ENCODE peak calls at places on chromosomes 13 and 19, in nine cellular contexts. One of them, this sample, is unnamed.
A peak's percentile ranks its signal among the peaks of the same experiment; 100 is the strongest.

GRCh38 chr19:16066611-16067104 is 9.6 kb upstream of the TPM4 start:
- DNase-seq in RWPE1: peak; percentile 72
- DNase-seq in stimulated activated effector memory CD8-positive, alpha-beta T cell treated with anti-CD3 and anti-CD28 coated beads, Interleukin-12 subunit alpha, Interleukin-12 subunit beta, amount 100 ng/mL, for 72 hours: no peak
- DNase-seq in hepatocyte: no peak
- DNase-seq in neural progenitor cell: no peak
- DNase-seq in progenitor cell of endocrine pancreas: no peak
- DNase-seq in stimulated activated CD4-positive, alpha-beta T cell treated with anti-CD3 and anti-CD28 coated beads, Interleukin-15, amount 100 ng/mL, for 1 hour: no peak
- DNase-seq in CD8-positive, alpha-beta T cell: peak; percentile 55
- DNase-seq in NCI-H2171 treated with DMSO at 0.1 percent for 48 hours: no peak
- DNase-seq in this sample: no peak

GRCh38 chr19:3986260-3987041 is 1.2 kb upstream of the EEF2 start:
- DNase-seq in stimulated activated CD4-positive, alpha-beta T cell treated with anti-CD3 and anti-CD28 coated beads, Interleukin-15, amount 100 ng/mL, for 1 hour: no peak
- DNase-seq in progenitor cell of endocrine pancreas: no peak
- DNase-seq in stimulated activated effector memory CD8-positive, alpha-beta T cell treated with anti-CD3 and anti-CD28 coated beads, Interleukin-12 subunit alpha, Interleukin-12 subunit beta, amount 100 ng/mL, for 72 hours: no peak
- DNase-seq in NCI-H2171 treated with DMSO at 0.1 percent for 48 hours: peak; percentile 94
- DNase-seq in CD8-positive, alpha-beta T cell: peak; percentile 65
- DNase-seq in neural progenitor cell: peak; percentile 74
- DNase-seq in RWPE1: peak; percentile 57
- DNase-seq in hepatocyte: peak; percentile 85
- DNase-seq in this sample: no peak

GRCh38 chr19:31289976-31290375 is 59.3 kb downstream of the TSHZ3 start:
- DNase-seq in neural progenitor cell: no peak
- DNase-seq in RWPE1: no peak
- DNase-seq in NCI-H2171 treated with DMSO at 0.1 percent for 48 hours: no peak
- DNase-seq in progenitor cell of endocrine pancreas: no peak
- DNase-seq in CD8-positive, alpha-beta T cell: no peak
- DNase-seq in hepatocyte: no peak
- DNase-seq in stimulated activated effector memory CD8-positive, alpha-beta T cell treated with anti-CD3 and anti-CD28 coated beads, Interleukin-12 subunit alpha, Interleukin-12 subunit beta, amount 100 ng/mL, for 72 hours: no peak
- DNase-seq in stimulated activated CD4-positive, alpha-beta T cell treated with anti-CD3 and anti-CD28 coated beads, Interleukin-15, amount 100 ng/mL, for 1 hour: no peak
- DNase-seq in this sample: no peak

GRCh38 chr19:1690570-1691307 is 38.3 kb upstream of the TCF3 start:
- DNase-seq in CD8-positive, alpha-beta T cell: peak; percentile 65
- DNase-seq in neural progenitor cell: peak; percentile 83
- DNase-seq in RWPE1: peak; percentile 79
- DNase-seq in stimulated activated CD4-positive, alpha-beta T cell treated with anti-CD3 and anti-CD28 coated beads, Interleukin-15, amount 100 ng/mL, for 1 hour: peak; percentile 27
- DNase-seq in progenitor cell of endocrine pancreas: no peak
- DNase-seq in stimulated activated effector memory CD8-positive, alpha-beta T cell treated with anti-CD3 and anti-CD28 coated beads, Interleukin-12 subunit alpha, Interleukin-12 subunit beta, amount 100 ng/mL, for 72 hours: peak; percentile 51
- DNase-seq in hepatocyte: peak; percentile 50
- DNase-seq in NCI-H2171 treated with DMSO at 0.1 percent for 48 hours: no peak
- DNase-seq in this sample: peak; percentile 60

GRCh38 chr13:83499286-83499685 is 383.0 kb downstream of the SLITRK1 start:
- DNase-seq in RWPE1: no peak
- DNase-seq in neural progenitor cell: no peak
- DNase-seq in stimulated activated effector memory CD8-positive, alpha-beta T cell treated with anti-CD3 and anti-CD28 coated beads, Interleukin-12 subunit alpha, Interleukin-12 subunit beta, amount 100 ng/mL, for 72 hours: no peak
- DNase-seq in NCI-H2171 treated with DMSO at 0.1 percent for 48 hours: no peak
- DNase-seq in progenitor cell of endocrine pancreas: no peak
- DNase-seq in stimulated activated CD4-positive, alpha-beta T cell treated with anti-CD3 and anti-CD28 coated beads, Interleukin-15, amount 100 ng/mL, for 1 hour: no peak
- DNase-seq in hepatocyte: no peak
- DNase-seq in CD8-positive, alpha-beta T cell: no peak
- DNase-seq in this sample: no peak

GRCh38 chr13:20990910-20991525 is 70.4 kb downstream of the LATS2 start:
- DNase-seq in CD8-positive, alpha-beta T cell: no peak
- DNase-seq in progenitor cell of endocrine pancreas: no peak
- DNase-seq in NCI-H2171 treated with DMSO at 0.1 percent for 48 hours: no peak
- DNase-seq in neural progenitor cell: no peak
- DNase-seq in stimulated activated CD4-positive, alpha-beta T cell treated with anti-CD3 and anti-CD28 coated beads, Interleukin-15, amount 100 ng/mL, for 1 hour: no peak
- DNase-seq in RWPE1: no peak
- DNase-seq in hepatocyte: no peak
- DNase-seq in stimulated activated effector memory CD8-positive, alpha-beta T cell treated with anti-CD3 and anti-CD28 coated beads, Interleukin-12 subunit alpha, Interleukin-12 subunit beta, amount 100 ng/mL, for 72 hours: no peak
- DNase-seq in this sample: no peak

GRCh38 chr13:97391201-97391600 is 42.8 kb upstream of the RAP2A start:
- DNase-seq in stimulated activated effector memory CD8-positive, alpha-beta T cell treated with anti-CD3 and anti-CD28 coated beads, Interleukin-12 subunit alpha, Interleukin-12 subunit beta, amount 100 ng/mL, for 72 hours: no peak
- DNase-seq in CD8-positive, alpha-beta T cell: no peak
- DNase-seq in RWPE1: no peak
- DNase-seq in NCI-H2171 treated with DMSO at 0.1 percent for 48 hours: no peak
- DNase-seq in hepatocyte: no peak
- DNase-seq in progenitor cell of endocrine pancreas: no peak
- DNase-seq in neural progenitor cell: no peak
- DNase-seq in stimulated activated CD4-positive, alpha-beta T cell treated with anti-CD3 and anti-CD28 coated beads, Interleukin-15, amount 100 ng/mL, for 1 hour: no peak
- DNase-seq in this sample: no peak

GRCh38 chr13:20191311-20191901 is 1.3 kb downstream of the GJB2 start:
- DNase-seq in stimulated activated effector memory CD8-positive, alpha-beta T cell treated with anti-CD3 and anti-CD28 coated beads, Interleukin-12 subunit alpha, Interleukin-12 subunit beta, amount 100 ng/mL, for 72 hours: no peak
- DNase-seq in hepatocyte: no peak
- DNase-seq in stimulated activated CD4-positive, alpha-beta T cell treated with anti-CD3 and anti-CD28 coated beads, Interleukin-15, amount 100 ng/mL, for 1 hour: no peak
- DNase-seq in progenitor cell of endocrine pancreas: no peak
- DNase-seq in RWPE1: no peak
- DNase-seq in CD8-positive, alpha-beta T cell: no peak
- DNase-seq in NCI-H2171 treated with DMSO at 0.1 percent for 48 hours: no peak
- DNase-seq in neural progenitor cell: no peak
- DNase-seq in this sample: no peak

GRCh38 chr13:25978961-25979360 is 72.9 kb downstream of the SHISA2 start:
- DNase-seq in RWPE1: no peak
- DNase-seq in CD8-positive, alpha-beta T cell: no peak
- DNase-seq in neural progenitor cell: no peak
- DNase-seq in hepatocyte: no peak
- DNase-seq in stimulated activated CD4-positive, alpha-beta T cell treated with anti-CD3 and anti-CD28 coated beads, Interleukin-15, amount 100 ng/mL, for 1 hour: no peak
- DNase-seq in progenitor cell of endocrine pancreas: no peak
- DNase-seq in NCI-H2171 treated with DMSO at 0.1 percent for 48 hours: no peak
- DNase-seq in stimulated activated effector memory CD8-positive, alpha-beta T cell treated with anti-CD3 and anti-CD28 coated beads, Interleukin-12 subunit alpha, Interleukin-12 subunit beta, amount 100 ng/mL, for 72 hours: no peak
- DNase-seq in this sample: no peak

GRCh38 chr13:52916483-52916990 is 68.1 kb upstream of the PCDH8 start:
- DNase-seq in hepatocyte: no peak
- DNase-seq in stimulated activated effector memory CD8-positive, alpha-beta T cell treated with anti-CD3 and anti-CD28 coated beads, Interleukin-12 subunit alpha, Interleukin-12 subunit beta, amount 100 ng/mL, for 72 hours: no peak
- DNase-seq in CD8-positive, alpha-beta T cell: no peak
- DNase-seq in NCI-H2171 treated with DMSO at 0.1 percent for 48 hours: no peak
- DNase-seq in progenitor cell of endocrine pancreas: no peak
- DNase-seq in stimulated activated CD4-positive, alpha-beta T cell treated with anti-CD3 and anti-CD28 coated beads, Interleukin-15, amount 100 ng/mL, for 1 hour: no peak
- DNase-seq in neural progenitor cell: no peak
- DNase-seq in RWPE1: no peak
- DNase-seq in this sample: no peak

GRCh38 chr19:23283925-23284324 is 33.7 kb upstream of the ZNF724 start:
- DNase-seq in neural progenitor cell: peak; percentile 55
- DNase-seq in RWPE1: no peak
- DNase-seq in hepatocyte: peak; percentile 51
- DNase-seq in stimulated activated effector memory CD8-positive, alpha-beta T cell treated with anti-CD3 and anti-CD28 coated beads, Interleukin-12 subunit alpha, Interleukin-12 subunit beta, amount 100 ng/mL, for 72 hours: peak; percentile 46
- DNase-seq in stimulated activated CD4-positive, alpha-beta T cell treated with anti-CD3 and anti-CD28 coated beads, Interleukin-15, amount 100 ng/mL, for 1 hour: peak; percentile 45
- DNase-seq in NCI-H2171 treated with DMSO at 0.1 percent for 48 hours: peak; percentile 33
- DNase-seq in progenitor cell of endocrine pancreas: peak; percentile 19
- DNase-seq in CD8-positive, alpha-beta T cell: peak; percentile 59
- DNase-seq in this sample: peak; percentile 27

GRCh38 chr19:13526552-13526951 is 20.3 kb upstream of the CACNA1A start:
- DNase-seq in RWPE1: no peak
- DNase-seq in hepatocyte: no peak
- DNase-seq in NCI-H2171 treated with DMSO at 0.1 percent for 48 hours: no peak
- DNase-seq in neural progenitor cell: peak; percentile 34
- DNase-seq in progenitor cell of endocrine pancreas: no peak
- DNase-seq in stimulated activated effector memory CD8-positive, alpha-beta T cell treated with anti-CD3 and anti-CD28 coated beads, Interleukin-12 subunit alpha, Interleukin-12 subunit beta, amount 100 ng/mL, for 72 hours: peak; percentile 3
- DNase-seq in stimulated activated CD4-positive, alpha-beta T cell treated with anti-CD3 and anti-CD28 coated beads, Interleukin-15, amount 100 ng/mL, for 1 hour: no peak
- DNase-seq in CD8-positive, alpha-beta T cell: no peak
- DNase-seq in this sample: no peak

GRCh38 chr19:42216653-42217521 is 590 bp downstream of the DEDD2 start:
- DNase-seq in progenitor cell of endocrine pancreas: peak; percentile 46
- DNase-seq in neural progenitor cell: peak; percentile 89
- DNase-seq in stimulated activated effector memory CD8-positive, alpha-beta T cell treated with anti-CD3 and anti-CD28 coated beads, Interleukin-12 subunit alpha, Interleukin-12 subunit beta, amount 100 ng/mL, for 72 hours: no peak
- DNase-seq in RWPE1: no peak
- DNase-seq in CD8-positive, alpha-beta T cell: no peak
- DNase-seq in hepatocyte: peak; percentile 71
- DNase-seq in stimulated activated CD4-positive, alpha-beta T cell treated with anti-CD3 and anti-CD28 coated beads, Interleukin-15, amount 100 ng/mL, for 1 hour: no peak
- DNase-seq in NCI-H2171 treated with DMSO at 0.1 percent for 48 hours: peak; percentile 26
- DNase-seq in this sample: no peak

GRCh38 chr19:36257512-36257876 is 42.6 kb downstream of the ZNF146 start:
- DNase-seq in hepatocyte: no peak
- DNase-seq in neural progenitor cell: no peak
- DNase-seq in stimulated activated effector memory CD8-positive, alpha-beta T cell treated with anti-CD3 and anti-CD28 coated beads, Interleukin-12 subunit alpha, Interleukin-12 subunit beta, amount 100 ng/mL, for 72 hours: no peak
- DNase-seq in NCI-H2171 treated with DMSO at 0.1 percent for 48 hours: peak; percentile 48
- DNase-seq in progenitor cell of endocrine pancreas: peak; percentile 68
- DNase-seq in CD8-positive, alpha-beta T cell: no peak
- DNase-seq in RWPE1: no peak
- DNase-seq in stimulated activated CD4-positive, alpha-beta T cell treated with anti-CD3 and anti-CD28 coated beads, Interleukin-15, amount 100 ng/mL, for 1 hour: no peak
- DNase-seq in this sample: no peak

GRCh38 chr13:85771856-85772255 is 27.4 kb downstream of the SLITRK6 start:
- DNase-seq in progenitor cell of endocrine pancreas: no peak
- DNase-seq in RWPE1: no peak
- DNase-seq in hepatocyte: no peak
- DNase-seq in stimulated activated CD4-positive, alpha-beta T cell treated with anti-CD3 and anti-CD28 coated beads, Interleukin-15, amount 100 ng/mL, for 1 hour: no peak
- DNase-seq in neural progenitor cell: no peak
- DNase-seq in CD8-positive, alpha-beta T cell: no peak
- DNase-seq in stimulated activated effector memory CD8-positive, alpha-beta T cell treated with anti-CD3 and anti-CD28 coated beads, Interleukin-12 subunit alpha, Interleukin-12 subunit beta, amount 100 ng/mL, for 72 hours: no peak
- DNase-seq in NCI-H2171 treated with DMSO at 0.1 percent for 48 hours: no peak
- DNase-seq in this sample: no peak

GRCh38 chr13:25371608-25372274 is at the start of gene ATP8A2:
- DNase-seq in progenitor cell of endocrine pancreas: peak; percentile 17
- DNase-seq in hepatocyte: peak; percentile 30
- DNase-seq in stimulated activated effector memory CD8-positive, alpha-beta T cell treated with anti-CD3 and anti-CD28 coated beads, Interleukin-12 subunit alpha, Interleukin-12 subunit beta, amount 100 ng/mL, for 72 hours: no peak
- DNase-seq in stimulated activated CD4-positive, alpha-beta T cell treated with anti-CD3 and anti-CD28 coated beads, Interleukin-15, amount 100 ng/mL, for 1 hour: no peak
- DNase-seq in RWPE1: no peak
- DNase-seq in neural progenitor cell: peak; percentile 78
- DNase-seq in CD8-positive, alpha-beta T cell: no peak
- DNase-seq in NCI-H2171 treated with DMSO at 0.1 percent for 48 hours: peak; percentile 26
- DNase-seq in this sample: peak; percentile 16

GRCh38 chr19:14686411-14686810 is 3.4 kb upstream of the ZNF333 start:
- DNase-seq in hepatocyte: no peak
- DNase-seq in neural progenitor cell: peak; percentile 8
- DNase-seq in CD8-positive, alpha-beta T cell: no peak
- DNase-seq in stimulated activated CD4-positive, alpha-beta T cell treated with anti-CD3 and anti-CD28 coated beads, Interleukin-15, amount 100 ng/mL, for 1 hour: no peak
- DNase-seq in stimulated activated effector memory CD8-positive, alpha-beta T cell treated with anti-CD3 and anti-CD28 coated beads, Interleukin-12 subunit alpha, Interleukin-12 subunit beta, amount 100 ng/mL, for 72 hours: no peak
- DNase-seq in RWPE1: no peak
- DNase-seq in progenitor cell of endocrine pancreas: no peak
- DNase-seq in NCI-H2171 treated with DMSO at 0.1 percent for 48 hours: peak; percentile 48
- DNase-seq in this sample: no peak

GRCh38 chr19:6694147-6694815 is 24.3 kb upstream of the TNFSF14 start:
- DNase-seq in CD8-positive, alpha-beta T cell: no peak
- DNase-seq in stimulated activated effector memory CD8-positive, alpha-beta T cell treated with anti-CD3 and anti-CD28 coated beads, Interleukin-12 subunit alpha, Interleukin-12 subunit beta, amount 100 ng/mL, for 72 hours: no peak
- DNase-seq in hepatocyte: no peak
- DNase-seq in RWPE1: no peak
- DNase-seq in NCI-H2171 treated with DMSO at 0.1 percent for 48 hours: no peak
- DNase-seq in neural progenitor cell: no peak
- DNase-seq in progenitor cell of endocrine pancreas: no peak
- DNase-seq in stimulated activated CD4-positive, alpha-beta T cell treated with anti-CD3 and anti-CD28 coated beads, Interleukin-15, amount 100 ng/mL, for 1 hour: no peak
- DNase-seq in this sample: no peak

GRCh38 chr13:76622336-76623045 is 263.7 kb downstream of the KCTD12 start:
- DNase-seq in stimulated activated effector memory CD8-positive, alpha-beta T cell treated with anti-CD3 and anti-CD28 coated beads, Interleukin-12 subunit alpha, Interleukin-12 subunit beta, amount 100 ng/mL, for 72 hours: no peak
- DNase-seq in hepatocyte: no peak
- DNase-seq in RWPE1: no peak
- DNase-seq in neural progenitor cell: peak; percentile 14
- DNase-seq in progenitor cell of endocrine pancreas: no peak
- DNase-seq in NCI-H2171 treated with DMSO at 0.1 percent for 48 hours: peak; percentile 66
- DNase-seq in stimulated activated CD4-positive, alpha-beta T cell treated with anti-CD3 and anti-CD28 coated beads, Interleukin-15, amount 100 ng/mL, for 1 hour: no peak
- DNase-seq in CD8-positive, alpha-beta T cell: no peak
- DNase-seq in this sample: no peak

GRCh38 chr13:28401303-28402056 is 93.4 kb downstream of the FLT1 start:
- DNase-seq in progenitor cell of endocrine pancreas: no peak
- DNase-seq in hepatocyte: no peak
- DNase-seq in CD8-positive, alpha-beta T cell: no peak
- DNase-seq in stimulated activated effector memory CD8-positive, alpha-beta T cell treated with anti-CD3 and anti-CD28 coated beads, Interleukin-12 subunit alpha, Interleukin-12 subunit beta, amount 100 ng/mL, for 72 hours: no peak
- DNase-seq in NCI-H2171 treated with DMSO at 0.1 percent for 48 hours: no peak
- DNase-seq in stimulated activated CD4-positive, alpha-beta T cell treated with anti-CD3 and anti-CD28 coated beads, Interleukin-15, amount 100 ng/mL, for 1 hour: no peak
- DNase-seq in neural progenitor cell: no peak
- DNase-seq in RWPE1: no peak
- DNase-seq in this sample: no peak

GRCh38 chr19:18659281-18660050 is 22.6 kb downstream of the KLHL26 start:
- DNase-seq in stimulated activated CD4-positive, alpha-beta T cell treated with anti-CD3 and anti-CD28 coated beads, Interleukin-15, amount 100 ng/mL, for 1 hour: no peak
- DNase-seq in progenitor cell of endocrine pancreas: no peak
- DNase-seq in stimulated activated effector memory CD8-positive, alpha-beta T cell treated with anti-CD3 and anti-CD28 coated beads, Interleukin-12 subunit alpha, Interleukin-12 subunit beta, amount 100 ng/mL, for 72 hours: no peak
- DNase-seq in hepatocyte: no peak
- DNase-seq in NCI-H2171 treated with DMSO at 0.1 percent for 48 hours: no peak
- DNase-seq in RWPE1: no peak
- DNase-seq in CD8-positive, alpha-beta T cell: no peak
- DNase-seq in neural progenitor cell: no peak
- DNase-seq in this sample: no peak

GRCh38 chr19:38496603-38497487 is 63.4 kb downstream of the RYR1 start:
- DNase-seq in NCI-H2171 treated with DMSO at 0.1 percent for 48 hours: no peak
- DNase-seq in CD8-positive, alpha-beta T cell: no peak
- DNase-seq in neural progenitor cell: no peak
- DNase-seq in hepatocyte: no peak
- DNase-seq in progenitor cell of endocrine pancreas: no peak
- DNase-seq in stimulated activated CD4-positive, alpha-beta T cell treated with anti-CD3 and anti-CD28 coated beads, Interleukin-15, amount 100 ng/mL, for 1 hour: no peak
- DNase-seq in stimulated activated effector memory CD8-positive, alpha-beta T cell treated with anti-CD3 and anti-CD28 coated beads, Interleukin-12 subunit alpha, Interleukin-12 subunit beta, amount 100 ng/mL, for 72 hours: no peak
- DNase-seq in RWPE1: no peak
- DNase-seq in this sample: no peak

GRCh38 chr13:38398810-38399493 is 49.3 kb downstream of the UFM1 start:
- DNase-seq in RWPE1: no peak
- DNase-seq in CD8-positive, alpha-beta T cell: no peak
- DNase-seq in NCI-H2171 treated with DMSO at 0.1 percent for 48 hours: no peak
- DNase-seq in neural progenitor cell: no peak
- DNase-seq in stimulated activated CD4-positive, alpha-beta T cell treated with anti-CD3 and anti-CD28 coated beads, Interleukin-15, amount 100 ng/mL, for 1 hour: no peak
- DNase-seq in hepatocyte: peak; percentile 15
- DNase-seq in progenitor cell of endocrine pancreas: no peak
- DNase-seq in stimulated activated effector memory CD8-positive, alpha-beta T cell treated with anti-CD3 and anti-CD28 coated beads, Interleukin-12 subunit alpha, Interleukin-12 subunit beta, amount 100 ng/mL, for 72 hours: no peak
- DNase-seq in this sample: no peak

GRCh38 chr19:58033741-58034475 is at the start of gene ZSCAN1:
- DNase-seq in RWPE1: no peak
- DNase-seq in NCI-H2171 treated with DMSO at 0.1 percent for 48 hours: peak; percentile 90
- DNase-seq in stimulated activated CD4-positive, alpha-beta T cell treated with anti-CD3 and anti-CD28 coated beads, Interleukin-15, amount 100 ng/mL, for 1 hour: peak; percentile 7
- DNase-seq in stimulated activated effector memory CD8-positive, alpha-beta T cell treated with anti-CD3 and anti-CD28 coated beads, Interleukin-12 subunit alpha, Interleukin-12 subunit beta, amount 100 ng/mL, for 72 hours: no peak
- DNase-seq in progenitor cell of endocrine pancreas: peak; percentile 83
- DNase-seq in neural progenitor cell: peak; percentile 99
- DNase-seq in hepatocyte: peak; percentile 97
- DNase-seq in CD8-positive, alpha-beta T cell: peak; percentile 55
- DNase-seq in this sample: peak; percentile 33

GRCh38 chr13:19634129-19634740 is 776 bp downstream of the MPHOSPH8 start:
- DNase-seq in RWPE1: no peak
- DNase-seq in progenitor cell of endocrine pancreas: no peak
- DNase-seq in stimulated activated effector memory CD8-positive, alpha-beta T cell treated with anti-CD3 and anti-CD28 coated beads, Interleukin-12 subunit alpha, Interleukin-12 subunit beta, amount 100 ng/mL, for 72 hours: no peak
- DNase-seq in hepatocyte: peak; percentile 30
- DNase-seq in CD8-positive, alpha-beta T cell: no peak
- DNase-seq in stimulated activated CD4-positive, alpha-beta T cell treated with anti-CD3 and anti-CD28 coated beads, Interleukin-15, amount 100 ng/mL, for 1 hour: no peak
- DNase-seq in NCI-H2171 treated with DMSO at 0.1 percent for 48 hours: peak; percentile 0
- DNase-seq in neural progenitor cell: peak; percentile 19
- DNase-seq in this sample: no peak

GRCh38 chr19:13824703-13825102 is 29.5 kb downstream of the ZSWIM4 start:
- DNase-seq in neural progenitor cell: no peak
- DNase-seq in CD8-positive, alpha-beta T cell: no peak
- DNase-seq in RWPE1: no peak
- DNase-seq in stimulated activated CD4-positive, alpha-beta T cell treated with anti-CD3 and anti-CD28 coated beads, Interleukin-15, amount 100 ng/mL, for 1 hour: no peak
- DNase-seq in stimulated activated effector memory CD8-positive, alpha-beta T cell treated with anti-CD3 and anti-CD28 coated beads, Interleukin-12 subunit alpha, Interleukin-12 subunit beta, amount 100 ng/mL, for 72 hours: no peak
- DNase-seq in hepatocyte: no peak
- DNase-seq in progenitor cell of endocrine pancreas: no peak
- DNase-seq in NCI-H2171 treated with DMSO at 0.1 percent for 48 hours: no peak
- DNase-seq in this sample: no peak

GRCh38 chr19:36719687-36720556 is 32.5 kb downstream of the ZNF567 start:
- DNase-seq in NCI-H2171 treated with DMSO at 0.1 percent for 48 hours: no peak
- DNase-seq in stimulated activated effector memory CD8-positive, alpha-beta T cell treated with anti-CD3 and anti-CD28 coated beads, Interleukin-12 subunit alpha, Interleukin-12 subunit beta, amount 100 ng/mL, for 72 hours: no peak
- DNase-seq in RWPE1: no peak
- DNase-seq in hepatocyte: no peak
- DNase-seq in neural progenitor cell: no peak
- DNase-seq in CD8-positive, alpha-beta T cell: no peak
- DNase-seq in stimulated activated CD4-positive, alpha-beta T cell treated with anti-CD3 and anti-CD28 coated beads, Interleukin-15, amount 100 ng/mL, for 1 hour: no peak
- DNase-seq in progenitor cell of endocrine pancreas: no peak
- DNase-seq in this sample: no peak

GRCh38 chr19:58170860-58171259 is 12.0 kb upstream of the ZNF274 start:
- DNase-seq in hepatocyte: no peak
- DNase-seq in CD8-positive, alpha-beta T cell: no peak
- DNase-seq in stimulated activated CD4-positive, alpha-beta T cell treated with anti-CD3 and anti-CD28 coated beads, Interleukin-15, amount 100 ng/mL, for 1 hour: no peak
- DNase-seq in stimulated activated effector memory CD8-positive, alpha-beta T cell treated with anti-CD3 and anti-CD28 coated beads, Interleukin-12 subunit alpha, Interleukin-12 subunit beta, amount 100 ng/mL, for 72 hours: no peak
- DNase-seq in neural progenitor cell: no peak
- DNase-seq in progenitor cell of endocrine pancreas: no peak
- DNase-seq in RWPE1: peak; percentile 31
- DNase-seq in NCI-H2171 treated with DMSO at 0.1 percent for 48 hours: no peak
- DNase-seq in this sample: no peak

GRCh38 chr19:56221851-56222250 is 19.8 kb downstream of the ZSCAN5C start:
- DNase-seq in stimulated activated CD4-positive, alpha-beta T cell treated with anti-CD3 and anti-CD28 coated beads, Interleukin-15, amount 100 ng/mL, for 1 hour: no peak
- DNase-seq in NCI-H2171 treated with DMSO at 0.1 percent for 48 hours: no peak
- DNase-seq in RWPE1: no peak
- DNase-seq in CD8-positive, alpha-beta T cell: no peak
- DNase-seq in hepatocyte: no peak
- DNase-seq in stimulated activated effector memory CD8-positive, alpha-beta T cell treated with anti-CD3 and anti-CD28 coated beads, Interleukin-12 subunit alpha, Interleukin-12 subunit beta, amount 100 ng/mL, for 72 hours: no peak
- DNase-seq in progenitor cell of endocrine pancreas: no peak
- DNase-seq in neural progenitor cell: no peak
- DNase-seq in this sample: no peak

GRCh38 chr19:34135401-34135800 is 36.9 kb upstream of the LSM14A start:
- DNase-seq in CD8-positive, alpha-beta T cell: no peak
- DNase-seq in NCI-H2171 treated with DMSO at 0.1 percent for 48 hours: no peak
- DNase-seq in RWPE1: no peak
- DNase-seq in stimulated activated CD4-positive, alpha-beta T cell treated with anti-CD3 and anti-CD28 coated beads, Interleukin-15, amount 100 ng/mL, for 1 hour: no peak
- DNase-seq in hepatocyte: no peak
- DNase-seq in stimulated activated effector memory CD8-positive, alpha-beta T cell treated with anti-CD3 and anti-CD28 coated beads, Interleukin-12 subunit alpha, Interleukin-12 subunit beta, amount 100 ng/mL, for 72 hours: no peak
- DNase-seq in neural progenitor cell: no peak
- DNase-seq in progenitor cell of endocrine pancreas: no peak
- DNase-seq in this sample: no peak

This sample was measured in activated B cell treated with CpG ODN at 0.5 μM for 24 hours.